ENCODE peak calls at places on chromosomes 11 and 22, in seven cellular contexts. L is SK-N-SH, B is prostate gland, D is stomach, S is HCT116, T is endothelial cell of umbilical vein, G is HL-60. E is an unnamed sample.
A peak's percentile ranks its signal among the peaks of the same experiment; 100 is the strongest.

GRCh38 chr11:69013009-69013951 is at the start of gene MRGPRF:
- DNase-seq in L (peak; percentile 89), B (no peak), D (peak; percentile 67), S (no peak), T (no peak), G (no peak), E (no peak)

GRCh38 chr22:42268852-42269406 is 1.5 kb downstream of the TCF20 start:
- DNase-seq in L (peak; percentile 33), B (no peak), D (no peak), S (no peak), T (peak; percentile 7), G (no peak), E (no peak)

GRCh38 chr11:130909650-130910049 is 6.6 kb downstream of the SNX19 start:
- DNase-seq in L (no peak), B (no peak), D (no peak), S (no peak), T (peak; percentile 88), G (no peak), E (no peak)

GRCh38 chr22:26172389-26172990 is 3.2 kb downstream of the SEZ6L start:
- DNase-seq in L (peak; percentile 61), B (no peak), D (no peak), S (peak; percentile 24), T (peak; percentile 8), G (no peak), E (no peak)

GRCh38 chr11:121514998-121515671 is 62.4 kb upstream of the SORL1-AS1 start:
- DNase-seq in L (no peak), B (no peak), D (no peak), S (no peak), T (no peak), G (no peak), E (no peak)

GRCh38 chr11:2837096-2837601 is 48.4 kb downstream of the CDKN1C start:
- DNase-seq in L (peak; percentile 73), B (peak; percentile 61), D (peak; percentile 82), S (peak; percentile 18), T (no peak), G (no peak), E (no peak)

GRCh38 chr22:26581026-26581425 is 8.9 kb downstream of the TPST2 start:
- DNase-seq in L (no peak), B (no peak), D (no peak), S (no peak), T (no peak), G (no peak), E (no peak)

GRCh38 chr11:133896642-133897330 is 51.5 kb upstream of the SPATA19 start:
- DNase-seq in L (no peak), B (no peak), D (peak; percentile 21), S (no peak), T (no peak), G (no peak), E (no peak)

GRCh38 chr11:26331911-26332571 is at the start of gene ANO3:
- DNase-seq in L (peak; percentile 88), B (peak; percentile 26), D (peak; percentile 57), S (no peak), T (peak; percentile 65), G (peak; percentile 56), E (no peak)

GRCh38 chr11:80841716-80842115 is 1400.9 kb upstream of the TENM4 start:
- DNase-seq in L (no peak), B (no peak), D (no peak), S (no peak), T (no peak), G (no peak), E (no peak)

GRCh38 chr11:45511566-45511965 is 153.9 kb downstream of the CHST1 start:
- DNase-seq in L (no peak), B (no peak), D (no peak), S (no peak), T (no peak), G (no peak), E (no peak)

GRCh38 chr11:85809881-85810280 is 1.1 kb downstream of the SYTL2 start:
- DNase-seq in L (peak; percentile 64), B (no peak), D (no peak), S (no peak), T (peak; percentile 4), G (no peak), E (no peak)

GRCh38 chr22:49152146-49152929 is 675.3 kb downstream of the BRD1 start:
- DNase-seq in L (peak; percentile 52), B (no peak), D (no peak), S (no peak), T (no peak), G (no peak), E (no peak)

GRCh38 chr11:113377606-113378005 is 10.0 kb upstream of the ANKK1 start:
- DNase-seq in L (no peak), B (no peak), D (no peak), S (no peak), T (no peak), G (no peak), E (no peak)

GRCh38 chr11:60222141-60222540 is 20.8 kb downstream of the MS4A4E start:
- DNase-seq in L (no peak), B (no peak), D (no peak), S (no peak), T (no peak), G (no peak), E (no peak)
- H3K4me3 ChIP-seq in L (no peak overlapping the region), B (no peak overlapping the region), D (no peak overlapping the region), S (no peak overlapping the region), T (no peak overlapping the region), G (no peak overlapping the region), E (no peak overlapping the region)

GRCh38 chr22:39428597-39429071 is 28.2 kb upstream of the MGAT3 start:
- DNase-seq in L (no peak), B (no peak), D (no peak), S (no peak), T (no peak), G (no peak), E (peak; percentile 50)
- H3K27ac ChIP-seq in L (no peak overlapping the region), B (no peak overlapping the region), D (no peak overlapping the region), S (peak overlapping the region; percentile 35), T (no peak overlapping the region), G (no peak overlapping the region), E (peak overlapping the region; percentile 2)

DNA sequence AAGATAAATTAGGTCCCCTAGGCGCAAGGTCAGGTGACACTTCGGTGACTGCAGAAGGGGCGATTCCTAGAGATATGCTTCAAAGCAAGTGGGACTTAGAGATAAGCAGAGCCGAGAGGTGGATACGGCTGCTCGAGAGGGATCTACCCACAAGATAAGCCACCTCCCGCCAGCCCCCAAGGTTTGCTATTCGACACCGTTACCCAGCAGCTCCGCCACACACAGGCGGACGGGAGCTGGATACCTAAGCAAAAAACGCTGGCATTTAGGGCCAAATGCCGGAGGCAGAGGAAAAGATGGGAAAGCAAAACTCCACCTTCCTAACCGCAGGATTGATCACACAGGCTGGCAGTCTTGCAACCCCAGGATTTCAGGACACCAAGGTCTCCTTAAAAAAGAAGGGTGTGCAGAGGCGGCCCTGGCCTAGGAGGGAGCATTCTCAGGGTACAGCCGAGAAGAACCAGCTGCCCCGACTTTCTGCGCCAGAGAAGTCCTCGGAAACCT is 709 bp downstream of the FTH1 start:
- DNase-seq in L (peak; percentile 45), B (no peak), D (no peak), S (no peak), T (peak; percentile 47), G (no peak), E (no peak)
- TF ChIP-seq POLR2AphosphoS5 in L (peak; percentile 11), B (no peak), D (no peak), S (peak; percentile 58), T (no peak), G (no peak), E (peak; percentile 38)

GRCh38 chr11:128759168-128759567 is 65.3 kb downstream of the FLI1 start:
- DNase-seq in L (no peak), B (no peak), D (no peak), S (no peak), T (no peak), G (no peak), E (no peak)

GRCh38 chr11:128756469-128756868 is 62.6 kb downstream of the FLI1 start:
- DNase-seq in L (no peak), B (no peak), D (no peak), S (no peak), T (no peak), G (no peak), E (no peak)

GRCh38 chr11:128757235-128757711 is 63.4 kb downstream of the FLI1 start:
- DNase-seq in L (no peak), B (no peak), D (no peak), S (peak; percentile 3), T (peak; percentile 75), G (peak; percentile 68), E (no peak)

GRCh38 chr11:128759597-128759996 is 65.7 kb downstream of the FLI1 start:
- DNase-seq in L (no peak), B (no peak), D (no peak), S (no peak), T (no peak), G (no peak), E (no peak)

DNA sequence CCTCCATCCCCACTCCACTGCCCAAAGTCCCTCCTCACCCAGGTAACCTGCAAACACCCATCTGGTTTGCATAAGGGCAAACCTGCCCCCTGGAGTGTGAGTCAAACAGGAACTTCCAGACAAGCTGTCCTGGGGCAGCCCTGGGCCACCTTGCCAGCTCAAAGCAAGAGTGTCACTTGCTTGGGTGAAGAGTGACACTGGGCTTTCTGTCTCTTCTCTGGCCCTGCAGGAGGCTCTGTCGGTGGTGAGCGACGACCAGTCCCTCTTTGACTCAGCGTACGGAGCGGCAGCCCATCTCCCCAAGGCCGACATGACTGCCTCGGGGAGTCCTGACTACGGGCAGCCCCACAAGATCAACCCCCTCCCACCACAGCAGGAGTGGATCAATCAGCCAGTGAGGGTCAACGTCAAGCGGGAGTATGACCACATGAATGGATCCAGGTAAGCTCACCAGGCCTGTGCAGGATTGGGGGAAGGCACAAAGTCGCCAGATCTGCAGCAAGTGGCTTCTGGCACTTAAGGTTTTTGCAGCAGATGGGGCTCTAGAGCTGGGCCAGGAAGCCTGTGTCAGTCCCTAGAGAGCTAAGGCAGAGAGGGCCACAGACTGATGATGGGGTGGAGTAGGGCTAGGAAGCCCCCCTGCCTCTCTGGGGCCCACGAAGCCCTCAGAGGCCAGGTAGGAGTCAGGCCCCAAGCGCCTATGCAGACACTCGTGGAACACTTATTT is 64.2 kb downstream of the FLI1 start:
- DNase-seq in L (no peak), B (no peak), D (no peak), S (no peak), T (no peak), G (no peak), E (no peak)
- H3K4me3 ChIP-seq in L (no peak overlapping the region), B (no peak overlapping the region), D (no peak overlapping the region), S (no peak overlapping the region), T (no peak overlapping the region), G (no peak overlapping the region), E (no peak overlapping the region)